ENCODE peak calls at places on chromosomes 1 and 21, in five cellular contexts. I, X, O, M and S are unnamed samples.

GRCh38 chr21:21101911-21102310 is 103.7 kb downstream of the NCAM2 start:
- DNase-seq in I (peak), X (peak), O (peak), M (peak), S (peak)

GRCh38 chr1:228141082-228141870 is 1.2 kb downstream of the GUK1 start:
- DNase-seq in I (no peak), X (peak), O (no peak), M (no peak), S (peak)

GRCh38 chr1:172745014-172745413 is 86.1 kb downstream of the FASLG start:
- DNase-seq in I (peak), X (peak), O (peak), M (peak), S (peak)

GRCh38 chr1:147099192-147099591 is 73.1 kb downstream of the PRKAB2 start:
- DNase-seq in I (no peak), X (no peak), O (no peak), M (no peak), S (no peak)

GRCh38 chr1:37940299-37940947 is 6.4 kb downstream of the INPP5B start:
- DNase-seq in I (no peak), X (no peak), O (no peak), M (no peak), S (no peak)

GRCh38 chr1:2811526-2811905 is 10.0 kb upstream of the TTC34 start:
- DNase-seq in I (no peak), X (no peak), O (no peak), M (no peak), S (no peak)

GRCh38 chr1:227234998-227235405 is 83.3 kb downstream of the CDC42BPA start:
- DNase-seq in I (peak), X (peak), O (peak), M (peak), S (peak)

GRCh38 chr21:37164742-37165141 is 91.7 kb downstream of the TTC3 start:
- DNase-seq in I (no peak), X (peak), O (no peak), M (no peak), S (no peak)

GRCh38 chr21:15486460-15487241 is 243.1 kb upstream of the USP25 start:
- DNase-seq in I (no peak), X (no peak), O (no peak), M (no peak), S (no peak)

GRCh38 chr21:15480160-15480559 is 249.6 kb upstream of the USP25 start:
- DNase-seq in I (no peak), X (no peak), O (no peak), M (no peak), S (no peak)

DNA sequence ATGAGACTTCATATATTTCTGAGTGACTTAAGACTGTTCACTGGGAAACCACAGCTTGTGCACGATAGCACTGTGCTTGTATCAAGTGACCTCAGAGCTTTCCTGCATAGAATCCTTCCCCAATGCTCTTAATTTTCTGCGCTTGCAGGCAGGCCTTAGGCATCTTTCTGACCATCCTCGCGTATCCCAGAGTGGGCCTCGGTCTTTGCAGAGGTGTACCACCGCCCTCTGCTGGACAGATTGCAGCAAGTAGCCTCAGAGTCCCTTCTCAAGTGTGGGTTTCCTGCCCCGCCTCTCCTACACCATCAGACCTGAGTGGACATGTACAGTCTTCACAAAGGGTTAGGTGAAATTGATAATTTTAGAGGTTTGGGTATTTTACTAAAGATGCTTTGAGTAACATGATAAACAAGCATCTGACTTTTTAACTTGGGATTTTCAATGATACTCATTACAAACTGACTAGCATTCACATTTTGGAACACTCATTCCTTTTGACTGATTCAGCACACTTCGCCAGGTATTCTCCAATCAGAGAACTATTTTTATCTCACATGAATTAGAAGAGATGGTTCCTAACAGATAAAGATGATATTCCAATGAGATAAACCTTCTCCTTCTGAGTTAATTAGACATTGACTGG is 246.5 kb upstream of the USP25 start:
- DNase-seq in I (peak), X (peak), O (peak), M (peak), S (peak)
- TF ChIP-seq CTCF in I (peak), X (peak), O (peak), M (peak), S (peak)

DNA sequence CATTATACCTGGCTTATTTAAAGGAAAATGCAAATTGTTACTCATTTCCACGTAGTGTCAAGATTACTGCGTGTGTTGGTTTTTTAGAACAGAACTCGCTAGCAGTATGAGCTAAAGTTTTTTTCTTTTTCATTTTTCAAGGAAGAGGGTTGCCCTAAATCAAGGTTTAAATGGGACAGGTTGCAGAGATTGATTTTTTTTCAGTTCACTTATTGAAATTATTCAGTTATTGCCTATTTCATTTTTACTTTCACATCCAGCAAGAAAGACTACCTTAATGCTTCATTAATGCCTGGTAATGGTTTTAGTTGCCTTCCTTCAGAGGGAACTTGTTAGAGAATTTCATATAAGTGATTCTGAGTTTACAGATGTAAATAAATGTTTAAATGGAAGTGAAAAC is 5.6 kb downstream of the FAM20B start:
- DNase-seq in I (no peak), X (no peak), O (no peak), M (no peak), S (no peak)
- H3K4me3 ChIP-seq in I (no peak), X (no peak), O (no peak), M (no peak), S (no peak)

GRCh38 chr1:111507411-111508201 is 4.2 kb upstream of the ADORA3 start:
- DNase-seq in I (peak), X (peak), O (no peak), M (peak), S (no peak)
- TF ChIP-seq CTCF in I (peak), X (no peak), O (peak), M (peak), S (no peak)

GRCh38 chr21:39556176-39556575 is 56.6 kb upstream of the B3GALT5 start:
- DNase-seq in I (no peak), X (no peak), O (no peak), M (no peak), S (no peak)

GRCh38 chr21:39564200-39564599 is 48.5 kb upstream of the B3GALT5 start:
- DNase-seq in I (no peak), X (no peak), O (no peak), M (no peak), S (no peak)

GRCh38 chr21:39562791-39563770 is 49.7 kb upstream of the B3GALT5 start:
- DNase-seq in I (no peak), X (no peak), O (no peak), M (no peak), S (no peak)

GRCh38 chr21:39561128-39561527 is 51.6 kb upstream of the B3GALT5 start:
- DNase-seq in I (no peak), X (no peak), O (no peak), M (no peak), S (no peak)

GRCh38 chr21:39559511-39559910 is 53.2 kb upstream of the B3GALT5 start:
- DNase-seq in I (no peak), X (no peak), O (no peak), M (no peak), S (no peak)
- H3K4me3 ChIP-seq in I (no peak), X (no peak), O (no peak), M (no peak), S (no peak)